ENCODE peak calls at places on chromosomes 4 and X, in seven cellular contexts. U is CD8-positive, alpha-beta T cell; C is tibial artery; K is nephron progenitor cell; Z is GM20000; P is lower leg skin; B is stomach. Y is an unnamed sample.

GRCh38 chr4:19030048-19030447 is 1008.5 kb upstream of the LCORL start:
- DNase-seq in U (no peak), C (no peak), B (no peak), Z (no peak), K (no peak), P (no peak), Y (no peak)

GRCh38 chr4:33625762-33626161 is 2618.6 kb downstream of the ARAP2 start:
- DNase-seq in U (no peak), C (no peak), K (no peak), Z (no peak), P (no peak), B (no peak), Y (no peak)

GRCh38 chr4:57182132-57182874 is 72.1 kb upstream of the IGFBP7 start:
- DNase-seq in B (no peak), Z (no peak), P (peak; percentile 32), C (no peak), K (no peak), U (no peak), Y (no peak)

GRCh38 chrX:71996826-71997225 is 86.2 kb downstream of the NHSL2 start:
- DNase-seq in B (no peak), Z (no peak), K (no peak), C (peak; percentile 81), U (no peak), P (no peak), Y (no peak)

GRCh38 chrX:55007633-55008032 is 7.5 kb downstream of the APEX2 start:
- DNase-seq in Z (no peak), B (peak; percentile 51), U (no peak), P (no peak), C (no peak), K (no peak), Y (peak; percentile 59)

GRCh38 chr4:48913346-48913745 is 6.8 kb upstream of the OCIAD2 start:
- DNase-seq in U (no peak), C (no peak), K (no peak), Z (no peak), P (no peak), B (no peak), Y (peak; percentile 78)

GRCh38 chr4:66794635-66795034 is 750.7 kb downstream of the CENPC start:
- DNase-seq in C (no peak), P (no peak), Z (no peak), U (no peak), B (no peak), K (no peak), Y (no peak)

GRCh38 chrX:12672362-12673106 is 118.7 kb upstream of the PRPS2 start:
- DNase-seq in U (no peak), Z (no peak), C (no peak), P (no peak), K (no peak), B (no peak), Y (no peak)

GRCh38 chr4:87919951-87920350 is 55.6 kb upstream of the SPP1 start:
- DNase-seq in P (no peak), C (no peak), B (no peak), U (no peak), K (no peak), Z (no peak), Y (no peak)

GRCh38 chr4:169335331-169335730 is 64.6 kb upstream of the SH3RF1 start:
- DNase-seq in P (no peak), B (no peak), C (no peak), U (no peak), Z (no peak), K (no peak), Y (peak; percentile 74)

GRCh38 chrX:10726647-10727046 is 106.3 kb upstream of the MID1 start:
- DNase-seq in K (no peak), U (no peak), B (no peak), P (no peak), C (no peak), Z (no peak), Y (peak; percentile 60)

GRCh38 chrX:95662200-95662599 is 1022.4 kb upstream of the DIAPH2 start:
- DNase-seq in U (no peak), C (no peak), K (no peak), Z (peak; percentile 1), P (no peak), B (no peak), Y (no peak)

GRCh38 chr4:121096629-121097028 is 24.3 kb upstream of the NDNF start:
- DNase-seq in Z (no peak), C (no peak), B (no peak), K (no peak), P (no peak), U (no peak), Y (no peak)

GRCh38 chr4:107131295-107131694 is 95.2 kb upstream of the DKK2 start:
- DNase-seq in P (no peak), Z (no peak), B (no peak), K (no peak), C (no peak), U (no peak), Y (no peak)

GRCh38 chrX:109125304-109125703 is 356.6 kb downstream of the GUCY2F start:
- DNase-seq in Z (no peak), P (no peak), B (no peak), C (no peak), K (no peak), U (no peak), Y (no peak)

GRCh38 chrX:75781618-75782017 is 3.4 kb downstream of the MAGEE2 start:
- DNase-seq in K (no peak), C (no peak), Z (no peak), B (no peak), P (no peak), U (no peak), Y (no peak)

GRCh38 chr4:109998867-109999303 is 86.2 kb downstream of the EGF start:
- DNase-seq in Z (peak; percentile 39), C (no peak), P (no peak), B (no peak), K (peak; percentile 27), U (peak; percentile 39), Y (peak; percentile 43)

GRCh38 chrX:41923257-41923924 is at the start of gene CASK:
- DNase-seq in C (peak; percentile 96), P (peak; percentile 86), U (peak; percentile 88), B (peak; percentile 94), K (peak; percentile 92), Z (peak; percentile 92), Y (peak; percentile 78)

GRCh38 chrX:41922125-41922521 is 1.2 kb downstream of the CASK start:
- DNase-seq in Z (peak; percentile 9), U (peak; percentile 38), B (no peak), P (no peak), C (no peak), K (no peak), Y (peak; percentile 40)

GRCh38 chrX:41921492-41922124 is 1.7 kb downstream of the CASK start:
- DNase-seq in U (no peak), Z (peak; percentile 9), C (no peak), B (no peak), P (no peak), K (no peak), Y (no peak)

GRCh38 chrX:41922694-41923171 is 621 bp downstream of the CASK start:
- DNase-seq in Z (no peak), C (peak; percentile 57), B (no peak), P (no peak), U (peak; percentile 21), K (peak; percentile 55), Y (no peak)

GRCh38 chrX:41923925-41924693 is 755 bp upstream of the CASK start:
- DNase-seq in P (no peak), C (peak; percentile 54), U (peak; percentile 31), Z (peak; percentile 23), K (no peak), B (peak; percentile 49), Y (peak; percentile 27)
- TF ChIP-seq CTCF in P (no peak), C (no peak), U (no peak), Z (no peak), K (no peak), B (no peak), Y (no peak)

GRCh38 chrX:74537011-74537390 is 77.4 kb downstream of the RLIM start:
- DNase-seq in Z (no peak), K (no peak), C (no peak), B (no peak), U (no peak), P (no peak), Y (peak; percentile 2)

GRCh38 chrX:74534569-74535038 is 79.8 kb downstream of the RLIM start:
- DNase-seq in K (no peak), U (no peak), B (no peak), P (no peak), C (no peak), Z (peak; percentile 11), Y (peak; percentile 5)

GRCh38 chrX:74535633-74536141 is 78.7 kb downstream of the RLIM start:
- DNase-seq in Z (peak; percentile 51), C (peak; percentile 82), K (peak; percentile 46), B (peak; percentile 63), U (peak; percentile 20), P (peak; percentile 16), Y (peak; percentile 27)

GRCh38 chrX:74536142-74537010 is 78.0 kb downstream of the RLIM start:
- DNase-seq in K (peak; percentile 73), B (peak; percentile 64), Z (peak; percentile 54), P (peak; percentile 21), U (peak; percentile 11), C (peak; percentile 93), Y (peak; percentile 53)

DNA sequence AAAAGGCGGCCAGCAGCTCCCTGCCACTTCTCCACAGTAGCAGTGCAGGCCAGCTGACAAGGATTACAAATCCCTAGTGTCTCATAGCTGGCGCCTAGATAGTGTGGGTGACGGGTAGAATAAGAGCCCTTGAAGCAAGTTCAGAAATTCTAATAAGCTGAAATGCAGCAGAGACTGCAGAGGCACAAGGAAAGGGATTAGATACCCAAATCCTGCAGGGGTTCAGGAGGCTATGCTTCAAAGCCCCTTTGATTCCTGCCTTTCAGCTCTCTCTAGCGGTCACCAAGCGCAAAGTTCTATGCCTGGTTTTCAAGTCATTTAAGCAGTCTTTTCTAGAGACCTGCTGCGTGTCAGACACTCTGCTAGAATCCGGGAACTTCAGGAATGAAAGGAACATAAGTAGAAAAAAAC is 79.2 kb downstream of the RLIM start:
- DNase-seq in Z (peak; percentile 41), K (peak; percentile 6), B (no peak), C (no peak), P (no peak), U (no peak), Y (peak; percentile 31)
- TF ChIP-seq CTCF in Z (no peak), K (no peak), B (no peak), C (no peak), P (no peak), U (no peak), Y (peak; percentile 60)

DNA sequence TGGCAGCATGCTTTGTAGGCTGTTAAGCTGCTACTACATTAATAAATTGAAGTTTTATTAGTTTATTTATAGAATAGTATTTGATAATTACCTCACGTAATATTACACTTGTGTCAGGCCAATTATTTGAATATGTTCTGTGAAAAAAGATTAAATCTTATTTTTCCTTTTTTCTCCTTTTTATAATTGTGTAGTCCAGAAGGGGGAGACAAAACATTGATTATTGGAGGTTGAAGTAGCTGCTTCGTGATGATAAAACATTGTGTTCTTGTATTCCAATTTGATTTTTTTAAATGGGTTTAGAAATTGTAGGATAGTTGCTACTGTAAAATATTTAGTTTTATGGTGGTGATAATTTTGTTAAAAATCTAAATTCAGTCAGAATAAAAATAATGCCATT is 85.7 kb downstream of the DIAPH2 start:
- DNase-seq in B (no peak), C (no peak), Z (peak; percentile 3), K (no peak), P (no peak), U (no peak), Y (no peak)
- TF ChIP-seq CTCF in B (no peak), C (peak; percentile 28), Z (no peak), K (peak; percentile 60), P (no peak), U (peak; percentile 40), Y (peak; percentile 19)

DNA sequence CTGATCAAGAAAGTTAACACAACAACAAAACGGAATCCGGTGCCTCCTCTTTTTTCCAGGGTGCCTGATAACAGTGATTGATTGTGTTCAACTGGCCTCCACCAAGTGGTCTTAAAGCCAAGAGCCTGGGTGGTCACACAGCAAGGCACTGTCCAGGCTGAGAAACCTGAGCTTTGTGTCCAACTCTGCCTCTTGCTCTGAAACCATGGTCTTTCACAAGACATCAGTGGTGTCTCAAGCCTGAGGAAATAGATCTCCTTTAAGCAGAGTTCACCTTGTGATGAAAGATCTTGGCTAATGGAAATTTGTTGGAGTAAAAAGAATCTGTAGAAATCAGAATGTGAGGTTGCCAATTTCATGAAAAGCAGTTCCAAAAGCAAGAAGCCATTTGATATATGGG is 47.3 kb upstream of the ACSL1 start:
- DNase-seq in B (no peak), U (no peak), C (no peak), K (no peak), P (no peak), Z (no peak), Y (no peak)
- TF ChIP-seq CTCF in B (no peak), U (no peak), C (no peak), K (no peak), P (no peak), Z (no peak), Y (no peak)